ENCODE peak calls at places on chromosomes 2 and 18, in seven cellular contexts. One of them, this sample, is unnamed.

GRCh38 chr2:8454797-8455196 is 227.1 kb upstream of the ID2 start:
- DNase-seq in fibroblast of villous mesenchyme: no peak
- DNase-seq in OCI-LY7: no peak
- DNase-seq in A549: no peak
- DNase-seq in nephron progenitor cell: no peak
- DNase-seq in cardiac fibroblast: no peak
- DNase-seq in A673: no peak
- DNase-seq in this sample: no peak

GRCh38 chr2:144682248-144682647 is 162.3 kb upstream of the ZEB2 start:
- DNase-seq in fibroblast of villous mesenchyme: no peak
- DNase-seq in A549: no peak
- DNase-seq in nephron progenitor cell: no peak
- DNase-seq in A673: no peak
- DNase-seq in OCI-LY7: no peak
- DNase-seq in cardiac fibroblast: no peak
- DNase-seq in this sample: no peak

GRCh38 chr2:6073260-6074141 is 381.3 kb downstream of the SOX11 start:
- DNase-seq in fibroblast of villous mesenchyme: peak
- DNase-seq in OCI-LY7: no peak
- DNase-seq in nephron progenitor cell: peak
- DNase-seq in A549: no peak
- DNase-seq in cardiac fibroblast: no peak
- DNase-seq in A673: no peak
- DNase-seq in this sample: no peak

GRCh38 chr2:48738806-48739205 is 16.7 kb downstream of the LHCGR start:
- DNase-seq in fibroblast of villous mesenchyme: peak
- DNase-seq in OCI-LY7: no peak
- DNase-seq in A673: no peak
- DNase-seq in nephron progenitor cell: no peak
- DNase-seq in A549: peak
- DNase-seq in cardiac fibroblast: peak
- DNase-seq in this sample: peak

GRCh38 chr2:239114616-239115265 is 266.9 kb downstream of the TWIST2 start:
- DNase-seq in cardiac fibroblast: peak
- DNase-seq in A673: peak
- DNase-seq in nephron progenitor cell: no peak
- DNase-seq in fibroblast of villous mesenchyme: peak
- DNase-seq in A549: no peak
- DNase-seq in OCI-LY7: no peak
- DNase-seq in this sample: peak

GRCh38 chr2:99445065-99445464 is 44.8 kb downstream of the REV1 start:
- DNase-seq in A549: no peak
- DNase-seq in nephron progenitor cell: no peak
- DNase-seq in A673: no peak
- DNase-seq in OCI-LY7: no peak
- DNase-seq in fibroblast of villous mesenchyme: peak
- DNase-seq in cardiac fibroblast: no peak
- DNase-seq in this sample: no peak

GRCh38 chr2:122100371-122101150 is 345.1 kb downstream of the TSN start:
- DNase-seq in nephron progenitor cell: no peak
- DNase-seq in A673: no peak
- DNase-seq in A549: no peak
- DNase-seq in OCI-LY7: no peak
- DNase-seq in fibroblast of villous mesenchyme: no peak
- DNase-seq in cardiac fibroblast: peak
- DNase-seq in this sample: no peak

GRCh38 chr2:128474962-128475361 is 156.3 kb upstream of the HS6ST1 start:
- DNase-seq in fibroblast of villous mesenchyme: no peak
- DNase-seq in A673: no peak
- DNase-seq in nephron progenitor cell: no peak
- DNase-seq in OCI-LY7: no peak
- DNase-seq in cardiac fibroblast: no peak
- DNase-seq in A549: no peak
- DNase-seq in this sample: no peak

GRCh38 chr2:237452846-237453245 is 34.2 kb upstream of the MLPH start:
- DNase-seq in fibroblast of villous mesenchyme: no peak
- DNase-seq in cardiac fibroblast: peak
- DNase-seq in A549: no peak
- DNase-seq in A673: no peak
- DNase-seq in OCI-LY7: no peak
- DNase-seq in nephron progenitor cell: no peak
- DNase-seq in this sample: no peak

GRCh38 chr2:74715071-74715791 is 61.2 kb downstream of the SEMA4F start:
- DNase-seq in OCI-LY7: peak
- DNase-seq in A549: peak
- DNase-seq in A673: peak
- DNase-seq in cardiac fibroblast: peak
- DNase-seq in fibroblast of villous mesenchyme: peak
- DNase-seq in nephron progenitor cell: peak
- DNase-seq in this sample: peak

GRCh38 chr2:113806217-113806913 is 49.9 kb upstream of the SLC35F5 start:
- DNase-seq in cardiac fibroblast: no peak
- DNase-seq in fibroblast of villous mesenchyme: peak
- DNase-seq in OCI-LY7: no peak
- DNase-seq in A549: peak
- DNase-seq in nephron progenitor cell: no peak
- DNase-seq in A673: no peak
- DNase-seq in this sample: no peak

GRCh38 chr2:109098921-109099273 is 30.1 kb upstream of the SH3RF3 start:
- DNase-seq in nephron progenitor cell: no peak
- DNase-seq in A549: no peak
- DNase-seq in fibroblast of villous mesenchyme: no peak
- DNase-seq in A673: no peak
- DNase-seq in cardiac fibroblast: no peak
- DNase-seq in OCI-LY7: no peak
- DNase-seq in this sample: no peak

GRCh38 chr2:24077535-24077877 is 1.4 kb upstream of the SF3B6 start:
- DNase-seq in cardiac fibroblast: no peak
- DNase-seq in OCI-LY7: no peak
- DNase-seq in nephron progenitor cell: no peak
- DNase-seq in A549: no peak
- DNase-seq in A673: no peak
- DNase-seq in fibroblast of villous mesenchyme: no peak
- DNase-seq in this sample: no peak

GRCh38 chr2:223027442-223027841 is 24.5 kb upstream of the KCNE4 start:
- DNase-seq in A549: peak
- DNase-seq in OCI-LY7: no peak
- DNase-seq in cardiac fibroblast: peak
- DNase-seq in nephron progenitor cell: no peak
- DNase-seq in fibroblast of villous mesenchyme: no peak
- DNase-seq in A673: peak
- DNase-seq in this sample: peak

GRCh38 chr2:136238552-136239346 is 120.8 kb upstream of the CXCR4 start:
- DNase-seq in fibroblast of villous mesenchyme: peak
- DNase-seq in A673: peak
- DNase-seq in nephron progenitor cell: no peak
- DNase-seq in cardiac fibroblast: peak
- DNase-seq in OCI-LY7: peak
- DNase-seq in A549: no peak
- DNase-seq in this sample: peak

GRCh38 chr2:71759056-71759455 is 305.7 kb downstream of the DYSF start:
- DNase-seq in nephron progenitor cell: no peak
- DNase-seq in A549: no peak
- DNase-seq in cardiac fibroblast: peak
- DNase-seq in fibroblast of villous mesenchyme: peak
- DNase-seq in OCI-LY7: no peak
- DNase-seq in A673: no peak
- DNase-seq in this sample: no peak

GRCh38 chr18:73793386-73793785 is 354.2 kb downstream of the FBXO15 start:
- DNase-seq in cardiac fibroblast: peak
- DNase-seq in OCI-LY7: no peak
- DNase-seq in A549: no peak
- DNase-seq in nephron progenitor cell: no peak
- DNase-seq in fibroblast of villous mesenchyme: peak
- DNase-seq in A673: peak
- DNase-seq in this sample: no peak

GRCh38 chr2:217777906-217778305 is 224.9 kb downstream of the TNS1 start:
- DNase-seq in A673: no peak
- DNase-seq in OCI-LY7: no peak
- DNase-seq in nephron progenitor cell: no peak
- DNase-seq in cardiac fibroblast: no peak
- DNase-seq in A549: no peak
- DNase-seq in fibroblast of villous mesenchyme: no peak
- DNase-seq in this sample: no peak

GRCh38 chr2:71631411-71631931 is 178.1 kb downstream of the DYSF start:
- DNase-seq in A673: no peak
- DNase-seq in OCI-LY7: no peak
- DNase-seq in A549: no peak
- DNase-seq in fibroblast of villous mesenchyme: peak
- DNase-seq in nephron progenitor cell: no peak
- DNase-seq in cardiac fibroblast: no peak
- DNase-seq in this sample: no peak

GRCh38 chr2:11543337-11544216 is 9.7 kb downstream of the GREB1 start:
- DNase-seq in A673: no peak
- DNase-seq in fibroblast of villous mesenchyme: no peak
- DNase-seq in OCI-LY7: no peak
- DNase-seq in nephron progenitor cell: no peak
- DNase-seq in cardiac fibroblast: no peak
- DNase-seq in A549: no peak
- DNase-seq in this sample: no peak

GRCh38 chr2:203808041-203808750 is 59.4 kb upstream of the CTLA4 start:
- DNase-seq in OCI-LY7: no peak
- DNase-seq in A549: no peak
- DNase-seq in cardiac fibroblast: peak
- DNase-seq in A673: peak
- DNase-seq in nephron progenitor cell: no peak
- DNase-seq in fibroblast of villous mesenchyme: peak
- DNase-seq in this sample: peak

GRCh38 chr2:126913329-126913728 is 14.6 kb downstream of the TEX51 start:
- DNase-seq in A673: no peak
- DNase-seq in cardiac fibroblast: no peak
- DNase-seq in fibroblast of villous mesenchyme: no peak
- DNase-seq in A549: no peak
- DNase-seq in OCI-LY7: no peak
- DNase-seq in nephron progenitor cell: no peak
- DNase-seq in this sample: no peak

GRCh38 chr2:181738074-181738473 is 57.8 kb upstream of the NEUROD1 start:
- DNase-seq in fibroblast of villous mesenchyme: peak
- DNase-seq in OCI-LY7: peak
- DNase-seq in nephron progenitor cell: no peak
- DNase-seq in A549: peak
- DNase-seq in cardiac fibroblast: peak
- DNase-seq in A673: peak
- DNase-seq in this sample: peak
- TF ChIP-seq CTCF in fibroblast of villous mesenchyme: peak
- TF ChIP-seq CTCF in OCI-LY7: peak
- TF ChIP-seq CTCF in nephron progenitor cell: peak
- TF ChIP-seq CTCF in A549: peak
- TF ChIP-seq CTCF in cardiac fibroblast: peak
- TF ChIP-seq CTCF in A673: peak
- TF ChIP-seq CTCF in this sample: peak

GRCh38 chr2:208854717-208855116 is 448.1 kb downstream of the PTH2R start:
- DNase-seq in A673: no peak
- DNase-seq in cardiac fibroblast: no peak
- DNase-seq in OCI-LY7: no peak
- DNase-seq in A549: no peak
- DNase-seq in nephron progenitor cell: no peak
- DNase-seq in fibroblast of villous mesenchyme: no peak
- DNase-seq in this sample: no peak
- TF ChIP-seq CTCF in A673: no peak
- TF ChIP-seq CTCF in cardiac fibroblast: no peak
- TF ChIP-seq CTCF in OCI-LY7: no peak
- TF ChIP-seq CTCF in A549: no peak
- TF ChIP-seq CTCF in nephron progenitor cell: no peak
- TF ChIP-seq CTCF in fibroblast of villous mesenchyme: no peak
- TF ChIP-seq CTCF in this sample: no peak

GRCh38 chr2:235807347-235807746 is 313.5 kb downstream of the AGAP1 start:
- DNase-seq in fibroblast of villous mesenchyme: no peak
- DNase-seq in A549: no peak
- DNase-seq in cardiac fibroblast: no peak
- DNase-seq in A673: no peak
- DNase-seq in nephron progenitor cell: no peak
- DNase-seq in OCI-LY7: no peak
- DNase-seq in this sample: no peak

GRCh38 chr2:235799281-235799680 is 305.4 kb downstream of the AGAP1 start:
- DNase-seq in nephron progenitor cell: no peak
- DNase-seq in fibroblast of villous mesenchyme: no peak
- DNase-seq in OCI-LY7: no peak
- DNase-seq in cardiac fibroblast: no peak
- DNase-seq in A673: no peak
- DNase-seq in A549: no peak
- DNase-seq in this sample: no peak

GRCh38 chr2:235802542-235802941 is 308.7 kb downstream of the AGAP1 start:
- DNase-seq in nephron progenitor cell: no peak
- DNase-seq in OCI-LY7: no peak
- DNase-seq in fibroblast of villous mesenchyme: no peak
- DNase-seq in A549: no peak
- DNase-seq in A673: no peak
- DNase-seq in cardiac fibroblast: no peak
- DNase-seq in this sample: no peak

GRCh38 chr2:235804676-235805075 is 310.8 kb downstream of the AGAP1 start:
- DNase-seq in nephron progenitor cell: no peak
- DNase-seq in OCI-LY7: no peak
- DNase-seq in A673: no peak
- DNase-seq in A549: no peak
- DNase-seq in fibroblast of villous mesenchyme: no peak
- DNase-seq in cardiac fibroblast: no peak
- DNase-seq in this sample: no peak

DNA sequence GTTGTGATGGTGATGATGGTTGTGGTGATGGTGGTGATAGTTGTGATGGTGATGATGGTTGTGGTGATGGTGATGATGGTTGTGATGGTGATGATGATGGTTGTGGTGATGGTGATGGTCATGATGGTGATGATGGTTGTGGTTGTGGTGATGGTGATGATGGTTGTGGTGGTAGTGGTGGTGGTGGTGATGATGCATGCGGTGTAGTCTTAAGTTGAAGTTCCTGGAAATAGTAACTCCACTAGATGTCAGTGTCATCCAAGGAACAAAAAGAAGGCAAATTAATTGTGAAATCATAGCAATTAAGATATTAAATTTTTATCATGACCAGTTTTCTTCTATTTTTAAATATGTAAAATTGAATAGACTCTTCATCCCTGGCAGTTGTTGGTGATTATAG is 309.2 kb downstream of the AGAP1 start:
- DNase-seq in A673: no peak
- DNase-seq in OCI-LY7: no peak
- DNase-seq in fibroblast of villous mesenchyme: peak
- DNase-seq in cardiac fibroblast: peak
- DNase-seq in nephron progenitor cell: no peak
- DNase-seq in A549: no peak
- DNase-seq in this sample: peak
- TF ChIP-seq CTCF in A673: peak
- TF ChIP-seq CTCF in OCI-LY7: no peak
- TF ChIP-seq CTCF in fibroblast of villous mesenchyme: peak
- TF ChIP-seq CTCF in cardiac fibroblast: no peak
- TF ChIP-seq CTCF in nephron progenitor cell: no peak
- TF ChIP-seq CTCF in A549: peak
- TF ChIP-seq CTCF in this sample: peak

DNA sequence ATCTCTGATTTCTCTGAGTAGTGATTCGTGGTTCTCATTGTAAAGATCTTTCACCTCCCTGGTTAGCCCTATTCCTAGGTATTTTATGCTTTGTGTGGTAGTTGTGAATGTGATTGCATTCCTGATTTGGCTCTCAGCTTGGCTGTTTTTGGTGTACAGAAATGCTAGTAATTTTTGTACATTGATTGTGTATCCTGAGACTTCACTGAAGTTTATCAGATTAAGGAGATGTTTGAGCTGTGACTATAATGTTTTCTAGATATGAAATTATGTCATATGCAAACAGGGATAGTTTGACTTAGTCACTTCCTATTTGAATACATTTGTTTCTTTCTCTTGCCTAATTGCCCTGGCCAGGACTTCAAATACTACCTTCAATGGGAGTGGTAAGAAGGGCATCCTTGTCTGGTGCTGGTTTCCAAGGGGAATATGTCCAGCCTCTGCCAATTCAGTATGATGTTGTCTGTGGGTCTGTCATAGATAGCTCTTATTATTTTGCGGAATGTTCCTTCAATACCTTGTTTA is 251.9 kb upstream of the ZNF804A start:
- DNase-seq in nephron progenitor cell: no peak
- DNase-seq in fibroblast of villous mesenchyme: no peak
- DNase-seq in cardiac fibroblast: no peak
- DNase-seq in A549: no peak
- DNase-seq in OCI-LY7: no peak
- DNase-seq in A673: no peak
- DNase-seq in this sample: peak
- TF ChIP-seq CTCF in nephron progenitor cell: no peak
- TF ChIP-seq CTCF in fibroblast of villous mesenchyme: no peak
- TF ChIP-seq CTCF in cardiac fibroblast: no peak
- TF ChIP-seq CTCF in A549: no peak
- TF ChIP-seq CTCF in OCI-LY7: no peak
- TF ChIP-seq CTCF in A673: no peak
- TF ChIP-seq CTCF in this sample: no peak